ENCODE peak calls at places on chromosomes 13 and 19, in four cellular contexts. R is H9, H is H1, P is trophoblast cell. A is an unnamed sample.
A peak's percentile ranks its signal among the peaks of the same experiment; 100 is the strongest.

GRCh38 chr19:11410682-11411081 is 8.4 kb downstream of the RGL3 start:
- DNase-seq in R (no peak), H (no peak), P (peak; percentile 24), A (peak; percentile 87)

GRCh38 chr19:50320596-50320995 is 8.6 kb downstream of the KCNC3 start:
- DNase-seq in R (no peak), H (no peak), P (no peak), A (no peak)

GRCh38 chr13:40558656-40559055 is 107.8 kb downstream of the FOXO1 start:
- DNase-seq in R (no peak), H (no peak), P (no peak), A (no peak)

GRCh38 chr19:32458500-32459123 is 53.0 kb downstream of the DPY19L3 start:
- DNase-seq in R (no peak), H (no peak), P (no peak), A (no peak)

GRCh38 chr13:95256086-95256485 is 45.2 kb downstream of the ABCC4 start:
- DNase-seq in R (no peak), H (no peak), P (peak; percentile 75), A (peak; percentile 17)

GRCh38 chr19:28028881-28029280 is 1184.1 kb downstream of the UQCRFS1 start:
- DNase-seq in R (no peak), H (no peak), P (no peak), A (no peak)

GRCh38 chr13:20487927-20488326 is 37.7 kb downstream of the CRYL1 start:
- DNase-seq in R (no peak), H (no peak), P (no peak), A (no peak)

GRCh38 chr19:12784871-12785430 is 6.3 kb upstream of the JUNB start:
- DNase-seq in R (no peak), H (no peak), P (no peak), A (no peak)

GRCh38 chr19:35773020-35773809 is 2.1 kb upstream of the ARHGAP33 start:
- DNase-seq in R (no peak), H (no peak), P (no peak), A (no peak)

GRCh38 chr13:51006067-51006800 is 96.6 kb downstream of the RNASEH2B start:
- DNase-seq in R (no peak), H (no peak), P (no peak), A (no peak)

GRCh38 chr19:10270616-10271394 is at the start of gene ICAM1:
- DNase-seq in R (peak; percentile 88), H (no peak), P (peak; percentile 97), A (peak; percentile 79)

GRCh38 chr19:38034153-38034835 is 127.3 kb downstream of the SIPA1L3 start:
- DNase-seq in R (no peak), H (no peak), P (no peak), A (no peak)

GRCh38 chr19:19956431-19957075 is 55.8 kb downstream of the ZNF93 start:
- DNase-seq in R (peak; percentile 91), H (peak; percentile 62), P (no peak), A (peak; percentile 94)

GRCh38 chr13:84574851-84575250 is 692.6 kb upstream of the SLITRK1 start:
- DNase-seq in R (no peak), H (no peak), P (no peak), A (no peak)

GRCh38 chr13:32911506-32911905 is 104.7 kb upstream of the KL start:
- DNase-seq in R (peak; percentile 70), H (peak; percentile 15), P (no peak), A (peak; percentile 76)

GRCh38 chr13:101211261-101211660 is 205.0 kb downstream of the NALCN start:
- DNase-seq in R (no peak), H (no peak), P (no peak), A (no peak)

GRCh38 chr19:4431808-4432674 is 25.6 kb downstream of the UBXN6 start:
- DNase-seq in R (no peak), H (no peak), P (no peak), A (no peak)

GRCh38 chr13:94028234-94029145 is 451.0 kb downstream of the DCT start:
- DNase-seq in R (no peak), H (no peak), P (no peak), A (no peak)

GRCh38 chr13:30792257-30793000 is 57.1 kb downstream of the ALOX5AP start:
- DNase-seq in R (peak; percentile 50), H (no peak), P (peak; percentile 74), A (peak; percentile 52)

GRCh38 chr19:35000647-35001501 is 751 bp downstream of the GRAMD1A start:
- DNase-seq in R (peak; percentile 57), H (peak; percentile 34), P (peak; percentile 3), A (peak; percentile 66)

GRCh38 chr13:84126671-84127171 is 244.4 kb upstream of the SLITRK1 start:
- DNase-seq in R (no peak), H (no peak), P (no peak), A (no peak)

GRCh38 chr19:19201697-19202630 is 1.2 kb downstream of the NR2C2AP start:
- DNase-seq in R (no peak), H (no peak), P (no peak), A (no peak)

GRCh38 chr19:18220632-18221275 is 5.5 kb downstream of the PDE4C start:
- DNase-seq in R (peak; percentile 98), H (no peak), P (no peak), A (peak; percentile 81)

DNA sequence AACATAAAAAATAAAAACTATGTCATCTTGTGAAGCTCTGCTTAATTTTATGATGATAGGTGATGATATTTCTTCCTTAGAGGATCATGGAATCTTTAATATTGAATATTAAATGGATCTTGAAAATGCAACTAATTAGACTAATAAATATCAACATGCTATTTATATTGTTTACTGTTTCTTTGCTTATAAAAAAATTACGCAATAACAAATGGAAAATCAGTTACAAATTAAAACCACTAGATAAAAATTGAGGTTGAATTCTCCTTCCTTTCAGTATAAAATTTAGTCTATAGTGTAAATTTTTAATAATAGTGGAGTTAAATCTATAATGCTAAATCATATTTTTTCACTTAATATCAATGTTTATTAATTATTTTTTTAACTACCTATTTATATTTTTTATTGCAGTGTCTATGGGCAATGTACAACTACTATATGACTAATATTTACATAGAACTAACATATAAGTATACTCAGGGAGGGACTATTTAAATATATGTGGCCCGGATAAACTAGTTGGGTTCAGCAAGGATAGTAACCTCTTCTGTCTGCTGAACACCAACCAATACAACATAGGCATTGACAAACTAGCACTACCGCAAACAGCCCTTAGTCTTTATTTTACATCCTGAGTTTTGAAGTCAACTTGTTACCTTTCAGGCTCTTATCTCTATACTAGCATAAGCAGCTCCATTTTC is 628.0 kb downstream of the EFNB2 start:
- DNase-seq in R (no peak), H (no peak), P (no peak), A (no peak)
- H3K79me2 ChIP-seq in R (no peaks in the 10 kb centered on the region), H (no peaks in the 10 kb centered on the region), P (no peaks in the 10 kb centered on the region), A (no peaks in the 10 kb centered on the region)

GRCh38 chr19:45474191-45474940 is 6.6 kb downstream of the FOSB start:
- DNase-seq in R (no peak), H (no peak), P (peak; percentile 87), A (no peak)
- H2BK120ac ChIP-seq in R (no peak overlapping the region), H (no peak overlapping the region), P (no peak overlapping the region), A (no peak overlapping the region)

GRCh38 chr19:54631489-54631888 is 1.2 kb downstream of the LILRB1 start:
- DNase-seq in R (no peak), H (no peak), P (no peak), A (no peak)
- H3K79me2 ChIP-seq in R (no peaks in the 10 kb centered on the region), H (no peaks in the 10 kb centered on the region), P (no peaks in the 10 kb centered on the region), A (no peaks in the 10 kb centered on the region)

GRCh38 chr19:41939861-41940442 is 11.7 kb upstream of the ERFL start:
- DNase-seq in R (no peak), H (no peak), P (no peak), A (peak; percentile 57)
- H2BK120ac ChIP-seq in R (no peak overlapping the region), H (peak overlapping the region; percentile 33), P (no peak overlapping the region), A (no peak overlapping the region)

GRCh38 chr19:16200776-16201391 is 3.2 kb downstream of the AP1M1 start:
- DNase-seq in R (no peak), H (no peak), P (no peak), A (no peak)

GRCh38 chr19:16199275-16199932 is 1.7 kb downstream of the AP1M1 start:
- DNase-seq in R (no peak), H (no peak), P (no peak), A (no peak)

GRCh38 chr19:16202320-16203255 is 4.9 kb downstream of the AP1M1 start:
- DNase-seq in R (no peak), H (no peak), P (no peak), A (no peak)

GRCh38 chr19:16198363-16198636 is 589 bp downstream of the AP1M1 start:
- DNase-seq in R (no peak), H (no peak), P (no peak), A (no peak)

GRCh38 chr19:16200038-16200775 is 2.5 kb downstream of the AP1M1 start:
- DNase-seq in R (no peak), H (no peak), P (no peak), A (peak; percentile 31)
- H3K79me2 ChIP-seq in R (no peaks in the 10 kb centered on the region), H (no peaks in the 10 kb centered on the region), P (peaks cover 7% of the 10 kb centered on the region), A (peaks cover 4% of the 10 kb centered on the region)

GRCh38 chr13:23671902-23672301 is 101.7 kb downstream of the TNFRSF19 start:
- DNase-seq in R (no peak), H (no peak), P (no peak), A (no peak)
- H2BK120ac ChIP-seq in R (no peak overlapping the region), H (no peak overlapping the region), P (no peak overlapping the region), A (no peak overlapping the region)

DNA sequence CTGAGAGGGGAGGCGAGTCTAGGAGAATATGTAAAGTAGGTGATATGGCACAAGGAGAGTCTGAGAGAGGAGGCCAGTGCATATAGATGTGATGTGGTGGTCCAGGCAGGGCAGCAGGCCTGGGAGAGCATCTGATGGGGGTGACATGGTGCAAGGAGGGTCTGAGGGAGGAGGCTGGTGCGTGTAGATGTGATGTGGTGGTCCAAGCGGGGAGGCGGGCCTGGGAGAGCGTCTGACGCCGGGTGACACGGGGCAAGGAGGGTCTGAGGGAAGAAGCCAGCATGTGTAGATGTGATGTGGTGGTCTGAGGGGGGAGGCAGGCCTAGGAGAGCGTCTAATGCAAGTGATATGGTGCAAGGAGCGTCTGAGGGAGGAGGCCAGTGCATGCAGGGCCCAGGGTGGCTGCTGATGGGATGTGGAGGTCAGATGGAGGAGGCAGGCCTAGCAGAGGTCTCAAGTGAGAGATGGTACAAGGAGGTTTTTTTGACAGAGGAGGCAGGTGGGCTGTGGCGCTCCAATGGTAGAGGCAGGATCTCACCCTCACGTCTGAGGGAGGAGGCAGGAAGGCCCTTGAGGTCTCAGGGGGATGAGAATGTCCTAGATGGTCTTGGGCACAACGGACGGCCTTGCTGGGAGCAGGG is 16.2 kb downstream of the NFIC start:
- DNase-seq in R (no peak), H (no peak), P (no peak), A (no peak)
- H3K79me2 ChIP-seq in R (no peaks in the 10 kb centered on the region), H (no peaks in the 10 kb centered on the region), P (no peaks in the 10 kb centered on the region), A (no peaks in the 10 kb centered on the region)

A was measured in mesendoderm.